ENCODE peak calls at places on chromosomes 12 and 14, in four cellular contexts. One of them, this sample, is unnamed.

GRCh38 chr12:40158592-40159111 is 52.8 kb upstream of the SLC2A13 start:
- DNase-seq in GM12878: no peak
- DNase-seq in SK-N-SH: no peak
- DNase-seq in K562: no peak
- DNase-seq in this sample: no peak

GRCh38 chr14:105484069-105484996 is 2.4 kb upstream of the CRIP1 start:
- DNase-seq in GM12878: no peak
- DNase-seq in SK-N-SH: no peak
- DNase-seq in K562: no peak
- DNase-seq in this sample: no peak

GRCh38 chr14:101889366-101889765 is 75.0 kb upstream of the DYNC1H1 start:
- DNase-seq in GM12878: no peak
- DNase-seq in SK-N-SH: no peak
- DNase-seq in K562: no peak
- DNase-seq in this sample: no peak

GRCh38 chr12:56601503-56601902 is 28.6 kb downstream of the BAZ2A start:
- DNase-seq in GM12878: no peak
- DNase-seq in SK-N-SH: peak
- DNase-seq in K562: peak
- DNase-seq in this sample: peak

GRCh38 chr14:53539489-53540126 is 386.5 kb upstream of the DDHD1 start:
- DNase-seq in GM12878: peak
- DNase-seq in SK-N-SH: peak
- DNase-seq in K562: peak
- DNase-seq in this sample: peak

GRCh38 chr12:52984136-52984535 is 22.1 kb upstream of the EIF4B start:
- DNase-seq in GM12878: no peak
- DNase-seq in SK-N-SH: no peak
- DNase-seq in K562: no peak
- DNase-seq in this sample: no peak

GRCh38 chr12:11838403-11838802 is 188.9 kb downstream of the ETV6 start:
- DNase-seq in GM12878: no peak
- DNase-seq in SK-N-SH: no peak
- DNase-seq in K562: no peak
- DNase-seq in this sample: no peak

GRCh38 chr14:93991649-93992048 is 5.5 kb upstream of the CCDC197 start:
- DNase-seq in GM12878: no peak
- DNase-seq in SK-N-SH: no peak
- DNase-seq in K562: no peak
- DNase-seq in this sample: no peak

GRCh38 chr12:110744176-110744575 is 1.5 kb upstream of the PPP1CC start:
- DNase-seq in GM12878: no peak
- DNase-seq in SK-N-SH: no peak
- DNase-seq in K562: no peak
- DNase-seq in this sample: no peak

GRCh38 chr14:79629891-79630560 is 581.3 kb downstream of the DIO2 start:
- DNase-seq in GM12878: no peak
- DNase-seq in SK-N-SH: no peak
- DNase-seq in K562: no peak
- DNase-seq in this sample: no peak

GRCh38 chr14:42930058-42930457 is 1323.4 kb downstream of the LRFN5 start:
- DNase-seq in GM12878: no peak
- DNase-seq in SK-N-SH: no peak
- DNase-seq in K562: no peak
- DNase-seq in this sample: no peak

GRCh38 chr14:95394981-95395737 is 75.5 kb upstream of the CLMN start:
- DNase-seq in GM12878: no peak
- DNase-seq in SK-N-SH: no peak
- DNase-seq in K562: no peak
- DNase-seq in this sample: no peak

GRCh38 chr12:111777345-111778045 is 10.8 kb downstream of the ALDH2 start:
- DNase-seq in GM12878: no peak
- DNase-seq in SK-N-SH: no peak
- DNase-seq in K562: no peak
- DNase-seq in this sample: no peak

GRCh38 chr14:97359391-97359790 is 562.2 kb downstream of the VRK1 start:
- DNase-seq in GM12878: no peak
- DNase-seq in SK-N-SH: no peak
- DNase-seq in K562: no peak
- DNase-seq in this sample: no peak

GRCh38 chr12:106358410-106359241 is 1.1 kb downstream of the POLR3B start:
- DNase-seq in GM12878: no peak
- DNase-seq in SK-N-SH: peak
- DNase-seq in K562: peak
- DNase-seq in this sample: no peak

GRCh38 chr14:65840786-65841185 is 428.3 kb downstream of the FUT8 start:
- DNase-seq in GM12878: no peak
- DNase-seq in SK-N-SH: no peak
- DNase-seq in K562: no peak
- DNase-seq in this sample: no peak

GRCh38 chr12:96136129-96136528 is 58.0 kb upstream of the ELK3 start:
- DNase-seq in GM12878: no peak
- DNase-seq in SK-N-SH: no peak
- DNase-seq in K562: no peak
- DNase-seq in this sample: no peak

GRCh38 chr12:3493225-3494049 is 2.4 kb downstream of the PRMT8 start:
- DNase-seq in GM12878: no peak
- DNase-seq in SK-N-SH: peak
- DNase-seq in K562: no peak
- DNase-seq in this sample: peak

GRCh38 chr12:110502449-110502738 is 263 bp downstream of the RAD9B start:
- DNase-seq in GM12878: no peak
- DNase-seq in SK-N-SH: no peak
- DNase-seq in K562: no peak
- DNase-seq in this sample: no peak

GRCh38 chr12:31444801-31445200 is 118.9 kb upstream of the SINHCAF start:
- DNase-seq in GM12878: no peak
- DNase-seq in SK-N-SH: no peak
- DNase-seq in K562: no peak
- DNase-seq in this sample: no peak

GRCh38 chr12:85156569-85156968 is 120.4 kb downstream of the LRRIQ1 start:
- DNase-seq in GM12878: no peak
- DNase-seq in SK-N-SH: no peak
- DNase-seq in K562: no peak
- DNase-seq in this sample: no peak

GRCh38 chr12:92866418-92866817 is 62.7 kb downstream of the EEA1 start:
- DNase-seq in GM12878: no peak
- DNase-seq in SK-N-SH: no peak
- DNase-seq in K562: no peak
- DNase-seq in this sample: no peak

GRCh38 chr14:60565211-60565610 is 56.3 kb downstream of the SIX6 start:
- DNase-seq in GM12878: no peak
- DNase-seq in SK-N-SH: no peak
- DNase-seq in K562: no peak
- DNase-seq in this sample: no peak

GRCh38 chr12:54251667-54252284 is 28.1 kb downstream of the CBX5 start:
- DNase-seq in GM12878: no peak
- DNase-seq in SK-N-SH: peak
- DNase-seq in K562: peak
- DNase-seq in this sample: no peak

GRCh38 chr12:93500201-93500600 is 32.9 kb downstream of the MRPL42 start:
- DNase-seq in GM12878: no peak
- DNase-seq in SK-N-SH: no peak
- DNase-seq in K562: no peak
- DNase-seq in this sample: no peak

GRCh38 chr14:90714811-90715210 is 101.4 kb downstream of the TTC7B start:
- DNase-seq in GM12878: no peak
- DNase-seq in SK-N-SH: no peak
- DNase-seq in K562: no peak
- DNase-seq in this sample: no peak

GRCh38 chr14:64454671-64455070 is 10.6 kb upstream of the AKAP5 start:
- DNase-seq in GM12878: no peak
- DNase-seq in SK-N-SH: no peak
- DNase-seq in K562: no peak
- DNase-seq in this sample: no peak

GRCh38 chr14:75303415-75303814 is 24.8 kb downstream of the FOS start:
- DNase-seq in GM12878: no peak
- DNase-seq in SK-N-SH: peak
- DNase-seq in K562: peak
- DNase-seq in this sample: peak

GRCh38 chr12:61667676-61668075 is 592.5 kb upstream of the USP15 start:
- DNase-seq in GM12878: no peak
- DNase-seq in SK-N-SH: no peak
- DNase-seq in K562: no peak
- DNase-seq in this sample: no peak
- TF ChIP-seq USF1 in GM12878: no peak
- TF ChIP-seq USF1 in SK-N-SH: no peak
- TF ChIP-seq USF1 in K562: no peak
- TF ChIP-seq USF1 in this sample: no peak

DNA sequence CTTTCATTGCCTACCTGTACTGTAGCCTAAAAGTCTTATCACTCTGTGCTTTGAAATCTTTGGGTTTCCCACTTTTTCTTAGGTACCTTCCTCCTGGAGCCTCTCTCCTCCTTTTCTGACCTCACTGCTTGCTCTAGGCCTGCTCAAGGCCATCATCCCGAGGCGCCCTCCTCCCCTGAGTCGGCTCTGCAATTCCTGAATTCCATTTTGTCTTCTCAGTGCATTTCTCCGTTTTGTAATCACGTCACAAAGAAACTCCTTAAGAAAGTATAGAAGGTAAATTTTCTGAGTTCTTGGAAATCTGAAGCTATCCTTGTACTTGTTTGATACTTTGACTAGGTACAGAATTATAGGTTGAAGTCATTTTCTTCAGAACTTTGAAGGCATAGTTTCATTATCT is 25.2 kb downstream of the ZC3H14 start:
- DNase-seq in GM12878: no peak
- DNase-seq in SK-N-SH: no peak
- DNase-seq in K562: no peak
- DNase-seq in this sample: no peak
- TF ChIP-seq USF1 in GM12878: no peak
- TF ChIP-seq USF1 in SK-N-SH: no peak
- TF ChIP-seq USF1 in K562: no peak
- TF ChIP-seq USF1 in this sample: no peak

DNA sequence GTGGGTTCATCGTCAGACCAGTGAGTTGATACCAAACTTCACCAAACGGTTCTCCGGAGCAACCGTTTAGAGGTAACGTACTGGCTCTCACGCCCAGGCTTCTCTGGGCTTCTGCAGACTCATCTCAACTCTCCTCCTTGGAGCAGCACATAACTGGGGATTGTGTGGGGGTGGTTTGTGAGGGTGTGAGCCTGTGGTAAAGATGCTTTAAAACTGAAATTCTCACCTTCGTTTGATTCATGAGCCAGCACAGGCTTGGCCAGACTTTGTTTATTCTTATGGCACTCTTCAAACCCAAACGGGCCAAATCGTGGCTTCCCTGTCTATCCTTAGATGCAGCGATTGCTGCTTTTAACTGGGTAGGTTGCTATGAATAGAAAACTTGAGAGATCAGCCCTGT is 121.3 kb downstream of the SAMD4A start:
- DNase-seq in GM12878: no peak
- DNase-seq in SK-N-SH: no peak
- DNase-seq in K562: no peak
- DNase-seq in this sample: no peak
- TF ChIP-seq USF1 in GM12878: no peak
- TF ChIP-seq USF1 in SK-N-SH: no peak
- TF ChIP-seq USF1 in K562: no peak
- TF ChIP-seq USF1 in this sample: no peak

GRCh38 chr12:8689606-8690175 is 8.1 kb upstream of the RIMKLB start:
- DNase-seq in GM12878: no peak
- DNase-seq in SK-N-SH: no peak
- DNase-seq in K562: no peak
- DNase-seq in this sample: no peak

GRCh38 chr12:8697120-8697475 is 693 bp upstream of the RIMKLB start:
- DNase-seq in GM12878: no peak
- DNase-seq in SK-N-SH: no peak
- DNase-seq in K562: peak
- DNase-seq in this sample: no peak

GRCh38 chr12:8695116-8695515 is 2.7 kb upstream of the RIMKLB start:
- DNase-seq in GM12878: no peak
- DNase-seq in SK-N-SH: no peak
- DNase-seq in K562: no peak
- DNase-seq in this sample: no peak

GRCh38 chr12:8696402-8697100 is 1.2 kb upstream of the RIMKLB start:
- DNase-seq in GM12878: no peak
- DNase-seq in SK-N-SH: no peak
- DNase-seq in K562: no peak
- DNase-seq in this sample: no peak

DNA sequence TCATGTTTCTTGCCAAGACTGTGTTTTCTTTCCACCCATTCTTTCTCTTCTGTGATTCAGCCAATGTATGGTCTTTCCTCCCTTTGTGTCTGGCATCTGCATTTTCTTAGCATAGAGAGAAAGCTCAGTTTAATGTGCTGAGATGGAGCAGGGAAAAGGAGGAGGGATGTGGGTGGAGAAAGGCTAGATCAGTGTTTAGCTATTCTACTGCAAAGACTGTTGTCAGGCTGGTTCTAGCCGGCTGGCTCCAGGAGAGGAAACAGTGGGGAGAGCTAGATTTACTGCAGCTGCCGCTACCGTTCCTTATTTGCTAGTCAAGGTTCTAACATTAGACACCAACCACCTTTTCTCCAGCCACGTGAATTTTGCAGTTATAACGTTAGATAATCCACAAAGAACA is 5.2 kb upstream of the RIMKLB start:
- DNase-seq in GM12878: no peak
- DNase-seq in SK-N-SH: peak
- DNase-seq in K562: peak
- DNase-seq in this sample: peak
- TF ChIP-seq USF1 in GM12878: no peak
- TF ChIP-seq USF1 in SK-N-SH: no peak
- TF ChIP-seq USF1 in K562: no peak
- TF ChIP-seq USF1 in this sample: no peak

DNA sequence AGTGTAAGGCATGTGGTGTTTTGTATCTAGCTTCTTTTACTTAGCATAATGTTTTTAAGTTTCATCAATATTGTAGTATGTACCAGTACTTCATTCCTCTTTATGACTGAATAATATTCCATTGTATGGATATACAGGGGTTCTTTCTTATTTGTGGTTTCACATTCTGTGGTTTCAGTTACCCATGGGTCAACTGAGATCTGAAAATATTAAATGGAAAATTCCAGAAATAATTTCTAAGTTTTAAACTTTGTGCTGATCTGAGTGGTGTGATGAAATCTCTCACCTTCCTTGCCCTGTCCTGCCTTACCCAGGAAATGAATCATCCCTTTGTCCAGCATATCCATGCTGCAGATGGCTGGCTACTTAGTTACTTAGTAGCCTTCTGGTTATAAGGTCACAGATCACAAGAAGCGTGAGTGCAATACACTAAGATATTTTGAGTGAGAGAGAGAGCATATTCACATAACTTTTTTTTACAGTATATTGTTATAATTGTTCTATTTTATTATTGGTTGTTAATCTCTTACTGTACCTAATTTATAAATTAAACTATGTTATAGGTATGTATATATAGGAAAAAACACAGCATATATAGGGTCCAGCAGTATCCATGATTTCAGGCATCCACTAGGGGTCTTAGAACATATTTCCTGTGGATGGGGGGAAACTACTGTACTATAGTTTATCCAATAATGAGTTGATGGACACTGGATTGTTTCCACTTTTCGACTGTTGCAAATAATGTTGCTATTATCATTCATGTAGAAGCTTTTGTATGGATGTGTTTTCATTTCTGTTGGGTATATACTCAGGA is 59.6 kb upstream of the LRTM2 start:
- DNase-seq in GM12878: no peak
- DNase-seq in SK-N-SH: no peak
- DNase-seq in K562: peak
- DNase-seq in this sample: no peak
- TF ChIP-seq USF1 in GM12878: no peak
- TF ChIP-seq USF1 in SK-N-SH: no peak
- TF ChIP-seq USF1 in K562: no peak
- TF ChIP-seq USF1 in this sample: no peak

This sample was measured in WTC11.